ENCODE peak calls at places on chromosome 4, in seven cellular contexts. M, H, V, D, I, A and L are unnamed samples.

GRCh38 chr4:80417019-80417418 is 81.5 kb downstream of the CFAP299 start:
- DNase-seq in I (no peak), M (no peak), D (no peak), V (no peak), A (no peak), H (no peak), L (no peak)

GRCh38 chr4:87838207-87838606 is 5.4 kb downstream of the MEPE start:
- DNase-seq in H (no peak), I (peak), D (peak), M (peak), A (no peak), V (peak), L (no peak)

GRCh38 chr4:179893967-179894590 is 2349.1 kb upstream of the TENM3 start:
- DNase-seq in M (no peak), V (no peak), D (no peak), H (no peak), A (no peak), I (no peak), L (no peak)

GRCh38 chr4:168631241-168632151 is 134.6 kb downstream of the PALLD start:
- DNase-seq in D (peak), V (peak), M (peak), A (no peak), I (peak), H (no peak), L (peak)

GRCh38 chr4:14965071-14965470 is 37.2 kb upstream of the CPEB2 start:
- DNase-seq in M (no peak), I (no peak), A (no peak), V (no peak), D (no peak), H (no peak), L (no peak)

GRCh38 chr4:112766422-112766821 is 129.5 kb downstream of the LARP7 start:
- DNase-seq in V (peak), H (no peak), M (peak), A (peak), D (peak), I (peak), L (peak)

GRCh38 chr4:114839986-114840385 is 241.4 kb downstream of the UGT8 start:
- DNase-seq in I (no peak), A (no peak), V (no peak), D (no peak), H (no peak), M (no peak), L (no peak)

GRCh38 chr4:7926822-7927221 is 12.8 kb downstream of the AFAP1 start:
- DNase-seq in M (no peak), A (no peak), H (no peak), D (no peak), I (no peak), V (no peak), L (no peak)

GRCh38 chr4:71356924-71357663 is 18.3 kb downstream of the SLC4A4 start:
- DNase-seq in D (no peak), A (no peak), I (no peak), V (no peak), M (no peak), H (no peak), L (no peak)

GRCh38 chr4:72348701-72349100 is 220.3 kb downstream of the ADAMTS3 start:
- DNase-seq in V (no peak), M (no peak), H (no peak), A (no peak), D (no peak), I (no peak), L (no peak)

GRCh38 chr4:15373363-15373762 is 54.5 kb upstream of the C1QTNF7 start:
- DNase-seq in V (no peak), M (no peak), I (peak), D (no peak), A (no peak), H (no peak), L (no peak)

GRCh38 chr4:829761-830655 is 4.1 kb upstream of the CPLX1 start:
- DNase-seq in H (no peak), A (no peak), M (no peak), D (no peak), I (no peak), V (no peak), L (no peak)

GRCh38 chr4:140423106-140423505 is 4.3 kb downstream of the CLGN start:
- DNase-seq in M (no peak), D (peak), I (peak), H (no peak), A (no peak), V (no peak), L (no peak)

GRCh38 chr4:80036306-80036705 is 36.7 kb downstream of the ANTXR2 start:
- DNase-seq in M (no peak), V (no peak), D (no peak), I (no peak), H (no peak), A (no peak), L (no peak)

GRCh38 chr4:137124278-137124932 is 407.9 kb downstream of the PCDH18 start:
- DNase-seq in V (peak), D (peak), M (peak), I (peak), H (peak), A (peak), L (peak)

GRCh38 chr4:173332021-173332487 is 2.1 kb downstream of the HMGB2 start:
- DNase-seq in M (no peak), H (no peak), I (peak), A (peak), V (no peak), D (no peak), L (no peak)

GRCh38 chr4:72817012-72817411 is 248.0 kb upstream of the ADAMTS3 start:
- DNase-seq in A (no peak), H (no peak), M (no peak), I (peak), D (peak), V (no peak), L (no peak)

GRCh38 chr4:76990288-76991080 is 40.9 kb downstream of the SEPTIN11 start:
- DNase-seq in H (no peak), D (no peak), I (peak), M (no peak), A (no peak), V (no peak), L (no peak)

GRCh38 chr4:133544097-133544496 is 395.0 kb downstream of the PCDH10 start:
- DNase-seq in V (no peak), M (no peak), D (no peak), A (no peak), H (no peak), I (no peak), L (no peak)

GRCh38 chr4:41661447-41662076 is 87.0 kb downstream of the PHOX2B start:
- DNase-seq in A (peak), H (peak), I (peak), V (peak), D (peak), M (peak), L (peak)

GRCh38 chr4:74316397-74316796 is 8.1 kb downstream of the EPGN start:
- DNase-seq in V (no peak), M (peak), H (no peak), A (no peak), I (peak), D (peak), L (no peak)

GRCh38 chr4:111842336-111842735 is 302.9 kb upstream of the FAM241A start:
- DNase-seq in D (no peak), I (peak), V (no peak), A (no peak), H (no peak), M (no peak), L (no peak)

GRCh38 chr4:92175250-92175649 is 128.5 kb upstream of the GRID2 start:
- DNase-seq in V (peak), D (peak), I (no peak), A (no peak), M (peak), H (no peak), L (no peak)

GRCh38 chr4:185573651-185574199 is 38.4 kb upstream of the PDLIM3 start:
- DNase-seq in I (peak), D (peak), H (peak), A (no peak), M (peak), V (peak), L (peak)

GRCh38 chr4:74624351-74625151 is 169.8 kb downstream of the BTC start:
- DNase-seq in D (peak), I (peak), V (no peak), H (peak), A (peak), M (no peak), L (peak)

GRCh38 chr4:155392486-155393184 is 15.9 kb upstream of the MAP9 start:
- DNase-seq in V (no peak), M (no peak), D (peak), I (peak), A (no peak), H (peak), L (peak)

GRCh38 chr4:3516836-3517730 is 15.1 kb downstream of the LRPAP1 start:
- DNase-seq in I (no peak), V (no peak), D (no peak), M (no peak), H (no peak), A (no peak), L (no peak)

GRCh38 chr4:162475221-162475620 is 311.4 kb upstream of the FSTL5 start:
- DNase-seq in V (no peak), A (no peak), I (no peak), H (no peak), D (no peak), M (no peak), L (peak)

GRCh38 chr4:143251348-143251747 is 66.6 kb downstream of the USP38 start:
- DNase-seq in A (no peak), V (no peak), I (no peak), H (no peak), M (no peak), D (no peak), L (no peak)

GRCh38 chr4:129328176-129328575 is 232.2 kb downstream of the C4orf33 start:
- DNase-seq in M (no peak), A (no peak), I (no peak), H (no peak), V (no peak), D (peak), L (no peak)

GRCh38 chr4:4950891-4951290 is 68.4 kb downstream of the CYTL1 start:
- DNase-seq in V (no peak), H (no peak), A (no peak), M (no peak), I (no peak), D (no peak), L (no peak)

GRCh38 chr4:185721190-185721948 is 90.6 kb downstream of the SORBS2 start:
- DNase-seq in A (no peak), M (no peak), D (no peak), I (no peak), H (no peak), V (no peak), L (peak)

GRCh38 chr4:2445571-2445970 is 23.3 kb upstream of the RNF4 start:
- DNase-seq in H (no peak), V (no peak), I (no peak), A (no peak), D (no peak), M (no peak), L (no peak)

GRCh38 chr4:80049402-80049801 is 23.6 kb downstream of the ANTXR2 start:
- DNase-seq in H (no peak), V (peak), A (no peak), D (no peak), M (peak), I (no peak), L (no peak)

GRCh38 chr4:151169900-151170299 is 70.5 kb downstream of the RPS3A start:
- DNase-seq in M (no peak), A (no peak), I (peak), V (no peak), D (no peak), H (no peak), L (no peak)

GRCh38 chr4:73345399-73345975 is 58.6 kb upstream of the ALB start:
- DNase-seq in H (no peak), I (no peak), M (no peak), V (no peak), A (no peak), D (peak), L (peak)

GRCh38 chr4:25756503-25756902 is 100.9 kb downstream of the SLC34A2 start:
- DNase-seq in A (no peak), I (no peak), H (no peak), M (no peak), D (no peak), V (peak), L (peak)

GRCh38 chr4:78827191-78827590 is 51.0 kb downstream of the BMP2K start:
- DNase-seq in V (no peak), A (no peak), H (no peak), M (no peak), D (no peak), I (no peak), L (no peak)
- TF ChIP-seq EZH2phosphoT487 in V (no peak), A (no peak), H (no peak), M (no peak), D (no peak), I (no peak), L (no peak)

GRCh38 chr4:55363618-55364420 is 17.8 kb downstream of the SRD5A3 start:
- DNase-seq in I (no peak), A (no peak), D (no peak), V (peak), M (no peak), H (no peak), L (no peak)

GRCh38 chr4:55366621-55367020 is 20.6 kb downstream of the SRD5A3 start:
- DNase-seq in I (no peak), H (no peak), A (no peak), M (no peak), V (no peak), D (no peak), L (no peak)

GRCh38 chr4:55365347-55365728 is 19.3 kb downstream of the SRD5A3 start:
- DNase-seq in M (no peak), I (no peak), H (no peak), D (no peak), A (no peak), V (no peak), L (no peak)

GRCh38 chr4:55367084-55367722 is 21.2 kb downstream of the SRD5A3 start:
- DNase-seq in M (peak), D (no peak), I (no peak), A (no peak), H (no peak), V (peak), L (no peak)

DNA sequence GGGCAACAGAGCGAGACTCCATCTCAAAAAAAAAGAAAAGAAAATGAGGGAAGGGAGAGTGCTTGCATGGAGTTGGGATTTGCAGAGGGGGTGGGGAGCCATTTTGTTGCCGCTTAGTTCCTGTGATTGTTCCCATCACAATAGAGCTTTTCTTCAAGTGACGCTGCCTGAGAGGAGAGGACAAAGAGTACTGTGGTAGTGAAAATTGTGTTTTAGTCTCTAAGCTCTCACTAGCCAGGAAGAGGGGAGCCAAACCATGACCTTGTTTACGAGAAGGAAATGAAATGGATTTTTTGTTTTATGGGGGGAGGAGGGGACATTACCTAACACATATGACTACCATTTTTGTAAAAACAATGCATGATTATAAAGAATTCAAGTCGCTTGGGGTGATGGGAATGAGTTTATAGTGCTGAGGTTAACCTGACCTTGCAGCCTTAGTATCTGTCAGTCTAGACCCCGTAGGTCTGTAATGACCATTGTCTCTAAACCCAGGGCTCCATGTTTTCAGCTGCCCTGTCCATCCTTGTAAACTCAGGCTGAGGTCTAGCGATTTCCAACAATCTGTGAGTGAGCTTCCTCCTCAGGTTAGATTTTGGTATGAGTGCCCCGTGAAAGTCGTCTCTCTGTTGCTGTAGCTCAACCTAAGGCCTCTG is 18.8 kb downstream of the SRD5A3 start:
- DNase-seq in M (peak), A (no peak), I (no peak), D (no peak), H (no peak), V (peak), L (no peak)
- TF ChIP-seq EZH2phosphoT487 in M (no peak), A (no peak), I (no peak), D (no peak), H (no peak), V (no peak), L (no peak)

DNA sequence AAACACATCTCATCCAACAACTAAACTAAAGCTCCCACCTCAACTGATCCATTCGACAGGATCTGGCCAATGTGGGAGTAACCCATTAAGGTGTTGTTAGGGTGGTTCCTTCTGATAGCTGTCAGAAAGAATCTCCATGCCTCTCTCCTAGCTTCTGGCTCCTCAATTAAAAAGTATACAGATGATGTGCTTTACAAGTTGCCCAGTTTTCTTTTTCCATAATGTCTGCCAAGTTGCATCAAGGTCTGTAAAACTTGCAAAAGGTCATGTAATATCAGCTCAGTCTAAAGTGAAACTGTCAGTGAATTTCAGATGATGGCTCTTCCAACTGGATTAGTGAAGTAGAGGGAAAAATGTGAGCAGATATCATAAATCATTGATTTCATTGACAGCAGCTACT is 191.8 kb downstream of the RAB28 start:
- DNase-seq in M (no peak), V (no peak), I (no peak), D (no peak), A (no peak), H (no peak), L (no peak)
- TF ChIP-seq EZH2phosphoT487 in M (no peak), V (no peak), I (no peak), D (no peak), A (no peak), H (no peak), L (no peak)

GRCh38 chr4:156765277-156765676 is 206.3 kb downstream of the PDGFC start:
- DNase-seq in A (no peak), V (no peak), M (no peak), D (no peak), H (no peak), I (no peak), L (no peak)

GRCh38 chr4:156763511-156763910 is 208.1 kb downstream of the PDGFC start:
- DNase-seq in V (no peak), H (no peak), M (no peak), A (no peak), I (no peak), D (no peak), L (no peak)

GRCh38 chr4:156764846-156765245 is 206.8 kb downstream of the PDGFC start:
- DNase-seq in V (no peak), I (no peak), H (no peak), A (no peak), M (no peak), D (no peak), L (no peak)

GRCh38 chr4:156762851-156763250 is 208.7 kb downstream of the PDGFC start:
- DNase-seq in M (no peak), I (no peak), A (no peak), V (no peak), H (no peak), D (no peak), L (no peak)

DNA sequence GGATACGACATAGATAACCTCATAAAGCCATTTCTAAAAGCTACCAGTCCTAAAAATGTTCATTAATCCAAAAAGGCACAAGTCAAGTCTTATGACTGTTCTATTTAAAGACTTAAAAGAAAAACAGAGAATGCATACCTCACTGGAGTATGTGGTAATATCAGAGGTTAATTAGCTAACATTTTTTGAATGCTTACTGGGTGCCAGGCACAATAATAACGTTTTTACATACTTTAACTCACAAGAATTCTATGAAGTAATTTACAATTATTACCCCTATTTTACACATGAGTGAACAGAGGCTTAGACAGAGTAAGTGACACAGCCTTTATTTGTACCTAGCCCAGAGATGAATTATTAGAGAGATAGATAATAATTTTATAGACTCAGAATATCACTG is 207.5 kb downstream of the PDGFC start:
- DNase-seq in V (no peak), H (no peak), I (peak), M (no peak), D (no peak), A (no peak), L (no peak)
- TF ChIP-seq EZH2phosphoT487 in V (no peak), H (no peak), I (no peak), M (no peak), D (no peak), A (no peak), L (no peak)

DNA sequence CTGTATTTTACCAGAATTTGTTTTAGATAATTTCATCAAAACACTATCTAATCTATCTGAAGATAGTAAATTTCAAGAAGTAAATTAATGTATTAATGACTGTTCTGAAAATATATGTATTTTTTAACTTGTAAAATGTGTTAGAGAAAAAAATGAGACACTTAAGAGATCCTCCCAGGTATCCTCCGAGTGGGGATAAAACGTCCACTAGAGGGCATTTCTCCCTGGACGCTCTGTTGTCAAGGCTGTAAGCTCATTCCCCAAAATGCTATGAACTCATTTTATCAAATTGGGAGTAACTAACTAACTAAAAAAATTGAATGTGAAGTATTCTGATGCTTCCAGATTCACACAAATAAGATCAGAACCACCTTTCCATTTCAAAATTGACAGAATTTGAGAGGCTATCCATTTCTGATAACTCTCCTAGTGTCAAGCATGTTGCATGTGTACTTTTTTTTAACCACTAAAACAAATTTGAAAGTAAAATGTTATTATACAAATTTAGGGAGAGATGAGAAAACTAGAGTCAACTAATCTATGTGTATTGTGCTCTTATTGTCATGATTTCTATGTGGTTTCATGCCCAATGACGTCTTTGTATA is 337.3 kb upstream of the HS3ST1 start:
- DNase-seq in A (peak), V (peak), M (peak), D (peak), H (peak), I (peak), L (peak)
- TF ChIP-seq EZH2phosphoT487 in A (no peak), V (no peak), M (no peak), D (no peak), H (no peak), I (no peak), L (no peak)

DNA sequence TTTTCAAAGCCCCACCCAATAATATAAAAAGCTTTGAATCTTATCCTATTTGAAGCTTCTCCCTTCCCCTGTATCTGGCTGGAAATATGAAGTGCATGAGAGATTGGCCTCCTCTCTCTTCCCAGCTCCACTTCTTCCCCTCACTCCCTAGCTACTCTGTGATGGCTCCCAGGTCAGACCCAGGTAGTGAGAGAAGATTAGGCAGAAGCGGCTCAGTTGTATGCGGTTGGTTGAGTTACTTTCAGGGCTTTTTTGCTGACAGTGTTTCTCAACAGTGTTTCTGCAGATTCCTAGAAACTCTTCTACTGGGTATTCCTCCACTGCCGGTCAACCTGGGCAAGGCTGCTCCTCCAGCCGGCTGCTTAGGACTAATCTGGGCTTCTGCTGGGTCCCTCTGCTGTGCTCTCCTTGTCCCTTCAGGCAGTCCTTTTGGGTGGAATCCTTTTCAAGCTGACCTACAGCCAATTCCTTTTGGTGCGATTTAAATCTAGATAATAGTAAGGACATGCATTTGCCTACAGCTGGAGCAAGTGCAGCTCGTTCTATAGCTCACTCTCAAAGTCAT is 87.4 kb upstream of the SLC7A11 start:
- DNase-seq in A (no peak), D (no peak), V (no peak), I (no peak), M (no peak), H (no peak), L (no peak)
- TF ChIP-seq EZH2phosphoT487 in A (no peak), D (no peak), V (no peak), I (no peak), M (no peak), H (no peak), L (no peak)